ENCODE peak calls at places on chromosomes 13 and 19, in four cellular contexts. One of them, this sample, is unnamed. For H3K27me3, the result is how much of the 10 kb centered on the place peaks cover.

GRCh38 chr19:22545751-22546150 is 88.4 kb upstream of the ZNF492 start:
- DNase-seq in IMR-90: no peak
- DNase-seq in H9: no peak
- DNase-seq in H1: no peak
- DNase-seq in this sample: peak

GRCh38 chr19:28037186-28037585 is 1175.8 kb downstream of the UQCRFS1 start:
- DNase-seq in IMR-90: no peak
- DNase-seq in H1: no peak
- DNase-seq in H9: no peak
- DNase-seq in this sample: no peak

GRCh38 chr13:31056650-31057275 is 104.9 kb downstream of the HSPH1 start:
- DNase-seq in H9: no peak
- DNase-seq in IMR-90: peak
- DNase-seq in H1: no peak
- DNase-seq in this sample: peak

GRCh38 chr13:55199132-55199531 is 1941.6 kb upstream of the PRR20A start:
- DNase-seq in H9: no peak
- DNase-seq in IMR-90: no peak
- DNase-seq in H1: no peak
- DNase-seq in this sample: peak

GRCh38 chr19:29873024-29873800 is 61.4 kb downstream of the CCNE1 start:
- DNase-seq in H1: no peak
- DNase-seq in IMR-90: no peak
- DNase-seq in H9: peak
- DNase-seq in this sample: peak

GRCh38 chr19:17567940-17568339 is 12.5 kb downstream of the COLGALT1 start:
- DNase-seq in H9: no peak
- DNase-seq in IMR-90: no peak
- DNase-seq in H1: no peak
- DNase-seq in this sample: no peak

GRCh38 chr19:14450168-14450874 is 17.2 kb downstream of the PKN1 start:
- DNase-seq in IMR-90: no peak
- DNase-seq in H9: peak
- DNase-seq in H1: peak
- DNase-seq in this sample: peak

GRCh38 chr13:59166174-59166573 is 997.6 kb downstream of the DIAPH3 start:
- DNase-seq in H1: no peak
- DNase-seq in H9: no peak
- DNase-seq in IMR-90: no peak
- DNase-seq in this sample: no peak

GRCh38 chr13:36758345-36758744 is 60.7 kb upstream of the RFXAP start:
- DNase-seq in IMR-90: no peak
- DNase-seq in H1: no peak
- DNase-seq in H9: no peak
- DNase-seq in this sample: peak

GRCh38 chr13:111402441-111402840 is 82.0 kb downstream of the TEX29 start:
- DNase-seq in IMR-90: no peak
- DNase-seq in H1: no peak
- DNase-seq in H9: no peak
- DNase-seq in this sample: no peak

GRCh38 chr13:65748227-65748626 is 1481.9 kb downstream of the PCDH9 start:
- DNase-seq in H9: no peak
- DNase-seq in IMR-90: no peak
- DNase-seq in H1: no peak
- DNase-seq in this sample: no peak

GRCh38 chr19:2550431-2551171 is 74.7 kb downstream of the GADD45B start:
- DNase-seq in H9: peak
- DNase-seq in H1: no peak
- DNase-seq in IMR-90: no peak
- DNase-seq in this sample: peak

GRCh38 chr13:98504029-98504351 is 72.9 kb downstream of the STK24 start:
- DNase-seq in IMR-90: no peak
- DNase-seq in H1: no peak
- DNase-seq in H9: no peak
- DNase-seq in this sample: no peak

GRCh38 chr19:18205180-18205915 is 1.5 kb upstream of the RAB3A start:
- DNase-seq in H1: no peak
- DNase-seq in H9: peak
- DNase-seq in IMR-90: peak
- DNase-seq in this sample: peak

GRCh38 chr13:31009166-31009565 is 76.7 kb downstream of the TEX26 start:
- DNase-seq in H9: no peak
- DNase-seq in H1: no peak
- DNase-seq in IMR-90: no peak
- DNase-seq in this sample: no peak

GRCh38 chr19:47319923-47320871 is 10.5 kb downstream of the C5AR1 start:
- DNase-seq in H9: no peak
- DNase-seq in H1: no peak
- DNase-seq in IMR-90: no peak
- DNase-seq in this sample: no peak

DNA sequence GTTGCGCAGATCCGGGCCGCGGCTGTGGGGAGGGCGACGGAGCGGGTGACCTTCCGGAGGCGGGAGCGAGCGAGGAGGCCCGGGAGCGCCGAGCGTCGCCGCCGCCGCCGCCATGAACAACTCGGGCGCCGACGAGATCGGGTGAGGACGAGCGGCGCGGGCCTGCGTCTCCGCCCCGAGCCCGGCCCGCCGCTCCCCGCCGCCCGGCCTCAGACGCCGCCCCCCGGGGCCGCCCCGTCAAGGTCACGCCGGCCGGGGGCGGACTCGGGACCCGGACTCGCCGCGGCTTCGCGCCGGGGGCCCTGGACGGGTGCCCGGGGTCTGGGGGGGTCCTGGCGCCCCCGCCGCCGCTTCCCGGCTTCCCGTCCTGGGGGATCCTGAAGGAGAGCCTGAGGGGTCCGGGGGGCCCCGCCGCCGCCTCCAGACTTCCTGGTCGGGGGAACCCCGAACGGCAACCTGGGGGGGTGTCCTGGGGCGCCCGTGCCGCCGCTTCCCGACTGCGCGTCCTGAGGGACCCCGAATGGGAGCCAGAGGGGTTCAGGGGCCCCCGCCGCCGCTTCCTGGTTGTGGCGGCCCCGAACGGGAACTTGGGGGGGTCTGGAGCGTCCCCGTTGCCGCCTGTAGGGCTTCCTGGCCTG is 395 bp downstream of the DAZAP1 start:
- DNase-seq in H9: no peak
- DNase-seq in H1: no peak
- DNase-seq in IMR-90: no peak
- DNase-seq in this sample: no peak
- H4K8ac ChIP-seq in H9: no peak
- H4K8ac ChIP-seq in H1: peak
- H4K8ac ChIP-seq in IMR-90: no peak
- H4K8ac ChIP-seq in this sample: peak

GRCh38 chr13:33636955-33637670 is 180.8 kb upstream of the RFC3 start:
- DNase-seq in IMR-90: peak
- DNase-seq in H1: no peak
- DNase-seq in H9: no peak
- DNase-seq in this sample: no peak
- H3K56ac ChIP-seq in IMR-90: no peak
- H3K56ac ChIP-seq in H1: no peak
- H3K56ac ChIP-seq in H9: no peak
- H3K56ac ChIP-seq in this sample: peak

GRCh38 chr19:37813340-37813739 is 34.0 kb upstream of the ZNF573 start:
- DNase-seq in H1: no peak
- DNase-seq in H9: no peak
- DNase-seq in IMR-90: no peak
- DNase-seq in this sample: no peak

DNA sequence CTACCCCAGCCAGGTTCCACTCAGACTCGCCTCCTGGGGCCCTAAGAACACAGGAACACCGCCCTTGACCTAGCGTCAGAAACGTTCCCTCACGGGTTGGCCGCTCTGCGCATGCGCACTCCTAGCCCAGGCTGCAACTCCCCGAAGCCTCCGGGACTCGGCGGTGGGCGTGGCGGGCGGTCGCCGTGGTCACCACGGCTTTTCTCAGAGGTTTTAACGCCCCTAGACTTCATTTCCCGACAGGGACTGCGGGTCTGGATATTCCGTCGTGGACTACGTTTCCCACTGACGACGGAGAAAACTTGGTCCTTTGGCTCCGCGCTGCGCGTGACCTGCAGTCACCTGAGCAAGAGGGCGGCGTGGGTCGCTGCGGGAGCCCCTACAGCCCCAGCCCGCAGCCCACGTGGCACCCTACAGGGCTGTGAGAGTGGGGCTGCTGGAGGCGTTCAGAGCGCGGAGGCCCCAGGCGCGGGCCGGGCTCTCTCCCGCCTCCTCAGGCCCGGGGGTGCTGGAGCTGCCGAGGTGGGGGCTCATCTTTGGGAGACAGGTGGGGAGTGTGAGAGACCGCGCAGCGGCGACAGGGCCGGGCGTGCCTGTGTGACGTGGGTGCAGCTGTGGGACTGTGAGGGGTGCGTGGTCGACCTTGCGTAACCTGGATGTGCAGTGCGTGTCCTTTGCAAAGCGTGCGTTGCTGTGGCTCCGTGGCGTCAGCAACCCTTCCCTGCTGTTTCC is 38.0 kb upstream of the ZNF573 start:
- DNase-seq in IMR-90: peak
- DNase-seq in H9: peak
- DNase-seq in H1: peak
- DNase-seq in this sample: peak
- H3K27me3 ChIP-seq in IMR-90: under half
- H3K27me3 ChIP-seq in H9: under half
- H3K27me3 ChIP-seq in H1: under half
- H3K27me3 ChIP-seq in this sample: under half

DNA sequence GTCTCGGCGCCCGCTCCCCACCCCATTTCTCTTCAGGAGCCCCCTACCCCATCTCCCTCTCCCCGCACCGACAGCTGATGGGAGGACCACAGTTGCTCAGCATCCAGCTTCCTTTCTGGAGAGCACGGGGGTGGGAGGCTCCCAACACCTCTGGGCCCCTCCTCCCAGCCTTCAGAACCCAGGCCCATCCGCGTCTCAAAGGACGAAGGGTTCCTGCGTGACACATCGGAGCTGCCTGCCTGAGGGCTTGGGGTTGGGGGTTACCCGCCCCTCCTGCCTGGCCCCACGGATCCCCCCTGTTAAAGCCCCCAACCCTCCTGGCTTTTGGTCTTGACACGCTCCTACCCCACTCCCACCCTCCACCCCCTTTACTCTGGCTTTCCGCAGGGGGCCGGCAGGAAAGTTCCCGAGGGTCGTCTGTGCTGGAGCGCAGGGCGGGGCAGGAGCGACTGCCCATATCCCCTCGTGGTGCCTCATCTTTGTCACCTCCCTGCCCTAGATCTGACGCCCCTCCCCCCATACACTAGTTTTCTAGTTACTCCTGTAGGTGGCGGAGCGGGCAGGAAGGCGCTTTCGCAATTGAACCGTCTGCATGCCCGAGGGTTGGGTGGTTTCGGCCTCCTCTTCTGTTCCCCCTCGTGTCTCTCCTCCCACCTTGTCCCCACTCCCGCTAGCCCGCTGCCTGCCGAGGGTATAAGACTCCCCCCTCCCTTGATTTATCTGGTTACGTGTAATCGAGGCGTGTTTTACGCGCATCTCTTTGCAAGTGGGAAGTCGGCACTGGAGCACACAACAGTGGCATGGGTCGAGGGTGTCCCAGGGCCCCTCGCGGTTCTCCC is 922 bp downstream of the TRAPPC5 start:
- DNase-seq in IMR-90: peak
- DNase-seq in H1: peak
- DNase-seq in H9: peak
- DNase-seq in this sample: peak
- H4K8ac ChIP-seq in IMR-90: peak
- H4K8ac ChIP-seq in H1: no peak
- H4K8ac ChIP-seq in H9: no peak
- H4K8ac ChIP-seq in this sample: no peak

GRCh38 chr19:50379602-50380001 is 3.3 kb downstream of the NR1H2 start:
- DNase-seq in IMR-90: no peak
- DNase-seq in H1: no peak
- DNase-seq in H9: no peak
- DNase-seq in this sample: no peak

GRCh38 chr19:50377517-50377916 is 1.3 kb downstream of the NR1H2 start:
- DNase-seq in IMR-90: no peak
- DNase-seq in H9: no peak
- DNase-seq in H1: no peak
- DNase-seq in this sample: no peak

GRCh38 chr19:50380137-50380536 is 3.9 kb downstream of the NR1H2 start:
- DNase-seq in H9: no peak
- DNase-seq in H1: no peak
- DNase-seq in IMR-90: peak
- DNase-seq in this sample: no peak

GRCh38 chr19:50378169-50378862 is 2.1 kb downstream of the NR1H2 start:
- DNase-seq in H9: no peak
- DNase-seq in IMR-90: no peak
- DNase-seq in H1: no peak
- DNase-seq in this sample: no peak

DNA sequence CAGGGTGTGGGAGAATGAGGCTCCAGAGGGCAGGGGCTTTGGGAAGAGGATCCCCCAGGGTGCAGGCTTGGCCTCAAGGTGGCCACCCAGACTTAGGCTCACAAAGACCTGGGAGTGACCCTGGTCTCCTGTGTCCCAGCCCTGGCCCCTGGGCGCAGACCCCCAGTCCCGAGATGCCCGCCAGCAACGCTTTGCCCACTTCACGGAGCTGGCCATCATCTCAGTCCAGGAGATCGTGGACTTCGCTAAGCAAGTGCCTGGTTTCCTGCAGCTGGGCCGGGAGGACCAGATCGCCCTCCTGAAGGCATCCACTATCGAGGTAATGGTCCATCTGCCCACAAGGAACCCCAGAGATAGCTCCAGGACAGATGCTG is 2.6 kb downstream of the NR1H2 start:
- DNase-seq in IMR-90: no peak
- DNase-seq in H9: no peak
- DNase-seq in H1: no peak
- DNase-seq in this sample: no peak
- H3K56ac ChIP-seq in IMR-90: no peak
- H3K56ac ChIP-seq in H9: no peak
- H3K56ac ChIP-seq in H1: no peak
- H3K56ac ChIP-seq in this sample: no peak

DNA sequence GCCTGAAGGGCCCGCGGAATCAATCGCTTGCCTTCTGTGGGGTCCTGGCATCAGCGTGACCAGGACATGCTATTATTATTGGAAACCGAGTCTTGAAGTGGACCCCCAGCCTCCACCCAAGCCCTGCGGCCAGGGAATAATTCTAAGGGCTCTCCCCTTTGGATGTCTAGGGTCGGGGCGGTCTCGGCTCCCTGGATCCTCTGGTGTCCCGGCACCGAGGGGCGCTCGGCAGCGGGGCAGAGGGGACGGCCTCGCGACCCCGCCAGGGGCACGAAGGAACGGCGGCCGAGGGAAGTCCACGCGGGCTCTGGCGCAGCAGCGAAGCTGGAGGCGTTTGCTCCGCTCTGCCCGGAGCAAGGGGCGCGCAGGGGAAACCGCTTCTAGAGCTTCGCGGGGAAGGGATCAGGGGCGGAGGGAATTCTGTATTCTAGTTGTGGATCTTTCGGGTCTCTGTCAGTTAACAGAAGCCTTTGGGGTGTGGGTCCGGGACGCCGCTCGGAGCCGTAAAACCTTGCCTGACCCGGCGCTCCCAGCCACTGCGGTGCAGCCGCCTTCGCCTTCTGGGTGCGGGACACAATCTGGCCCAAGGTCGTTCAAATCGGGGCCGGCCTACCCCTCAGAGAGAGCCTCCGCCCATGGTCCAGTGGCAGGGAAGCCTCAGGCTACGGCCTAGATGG is 118.2 kb downstream of the KCNRG start:
- DNase-seq in H9: peak
- DNase-seq in IMR-90: no peak
- DNase-seq in H1: no peak
- DNase-seq in this sample: no peak
- H3K27me3 ChIP-seq in H9: half or more
- H3K27me3 ChIP-seq in IMR-90: under half
- H3K27me3 ChIP-seq in H1: half or more
- H3K27me3 ChIP-seq in this sample: half or more

This sample was measured in mesendoderm.